ENCODE peak calls at places on chromosome 22, in five cellular contexts. E is A549, U is AG04450, Y is upper lobe of right lung, H is colonic mucosa. R is an unnamed sample.
A peak's percentile ranks its signal among the peaks of the same experiment; 100 is the strongest.

GRCh38 chr22:27719535-27720227 is 81.9 kb downstream of the MN1 start:
- DNase-seq in E (no peak), U (no peak), H (peak; percentile 29), Y (peak; percentile 42), R (peak; percentile 100)

GRCh38 chr22:29348956-29349355 is 33.5 kb upstream of the RASL10A start:
- DNase-seq in Y (no peak), U (no peak), H (no peak), E (no peak), R (peak; percentile 54)

GRCh38 chr22:39427751-39428596 is 28.4 kb downstream of the TAB1 start:
- DNase-seq in H (no peak), U (no peak), E (no peak), Y (no peak), R (no peak)

GRCh38 chr22:49207008-49207775 is 620.5 kb downstream of the BRD1 start:
- DNase-seq in U (no peak), H (no peak), Y (peak; percentile 47), E (no peak), R (no peak)

GRCh38 chr22:20291604-20292063 is 23.5 kb upstream of the RTN4R start:
- DNase-seq in U (no peak), H (no peak), E (no peak), Y (no peak), R (no peak)

GRCh38 chr22:40176921-40177737 is 596 bp upstream of the TNRC6B start:
- DNase-seq in U (no peak), H (peak; percentile 77), Y (no peak), E (no peak), R (peak; percentile 40)

GRCh38 chr22:43922123-43922522 is 1.5 kb upstream of the PNPLA3 start:
- DNase-seq in H (no peak), E (no peak), Y (no peak), U (no peak), R (no peak)

GRCh38 chr22:41048791-41049717 is 43.3 kb upstream of the EP300 start:
- DNase-seq in U (peak; percentile 59), E (no peak), Y (peak; percentile 76), H (peak; percentile 52), R (no peak)

GRCh38 chr22:27850000-27850465 is 48.5 kb upstream of the MN1 start:
- DNase-seq in H (no peak), U (no peak), Y (no peak), E (no peak), R (no peak)

GRCh38 chr22:33555814-33556522 is 364.3 kb downstream of the LARGE1 start:
- DNase-seq in Y (no peak), H (no peak), E (no peak), U (no peak), R (no peak)

GRCh38 chr22:20546541-20546950 is 39.1 kb downstream of the MED15 start:
- DNase-seq in H (no peak), E (no peak), U (no peak), Y (no peak), R (no peak)

GRCh38 chr22:50150161-50151129 is 20.1 kb upstream of the PANX2 start:
- DNase-seq in U (no peak), H (no peak), Y (no peak), E (no peak), R (no peak)

GRCh38 chr22:50473855-50474671 is 772 bp downstream of the SBF1 start:
- DNase-seq in H (peak; percentile 47), U (peak; percentile 20), Y (peak; percentile 79), E (no peak), R (no peak)

DNA sequence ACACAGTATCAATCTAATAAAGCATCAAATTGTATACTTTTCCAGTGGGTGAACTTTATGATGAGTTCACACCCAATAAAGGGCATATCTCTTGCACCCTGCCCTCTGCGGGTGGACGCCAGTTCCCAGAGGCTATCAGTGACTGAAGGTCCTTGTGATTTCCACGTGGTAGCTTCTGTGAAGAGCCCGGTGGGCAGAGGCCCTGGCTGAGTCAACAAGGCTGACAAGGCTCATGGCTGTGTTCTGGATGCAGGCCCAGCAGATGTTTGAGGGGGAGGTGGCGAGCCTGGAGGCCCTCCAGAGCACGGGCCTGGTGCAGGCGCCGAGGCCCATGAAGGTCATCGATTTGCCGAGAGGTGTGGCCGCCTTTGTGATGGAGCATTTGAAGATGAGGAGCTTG is 71.4 kb downstream of the PIWIL3 start:
- DNase-seq in E (no peak), H (peak; percentile 28), Y (no peak), U (peak; percentile 27), R (no peak)
- H3K27ac ChIP-seq in E (no peak overlapping the region), H (no peak overlapping the region), Y (no peak overlapping the region), U (no peak overlapping the region), R (no peak overlapping the region)

GRCh38 chr22:31488988-31489617 is 539 bp downstream of the EIF4ENIF1 start:
- DNase-seq in Y (peak; percentile 74), H (peak; percentile 45), U (no peak), E (no peak), R (no peak)

GRCh38 chr22:31486951-31487350 is 2.7 kb downstream of the EIF4ENIF1 start:
- DNase-seq in U (no peak), E (no peak), H (no peak), Y (no peak), R (no peak)

GRCh38 chr22:31490496-31490925 is 869 bp upstream of the EIF4ENIF1 start:
- DNase-seq in E (peak; percentile 37), H (peak; percentile 66), Y (peak; percentile 72), U (peak; percentile 36), R (peak; percentile 2)

GRCh38 chr22:31489632-31490495 is at the start of gene EIF4ENIF1:
- DNase-seq in U (peak; percentile 45), Y (peak; percentile 94), H (peak; percentile 88), E (peak; percentile 62), R (peak; percentile 16)

DNA sequence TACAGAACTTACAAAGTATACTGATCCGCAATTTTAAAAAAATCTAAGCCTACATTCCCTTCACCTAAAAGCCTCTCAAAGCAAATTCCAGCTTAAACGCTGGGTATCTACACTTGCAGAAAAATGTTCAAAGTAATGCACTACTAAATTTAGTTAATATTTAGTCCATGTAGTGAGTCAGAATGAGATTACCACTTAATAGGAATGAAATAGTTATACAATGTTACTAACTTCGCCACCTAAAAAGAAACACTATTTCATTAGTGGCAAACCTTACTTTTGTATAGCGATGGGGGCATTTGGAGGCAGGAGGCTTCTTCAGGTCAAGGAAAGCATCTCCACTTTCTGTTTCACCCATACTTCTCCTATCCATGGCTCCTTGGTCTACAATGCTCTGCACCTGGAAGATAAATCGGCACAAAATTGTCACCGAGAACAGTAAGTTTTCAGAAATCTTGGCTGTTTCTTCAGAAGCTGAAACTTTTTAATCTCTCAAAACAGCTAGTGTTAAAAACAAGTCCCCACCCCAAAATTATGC is 1.2 kb downstream of the EIF4ENIF1 start:
- DNase-seq in H (no peak), U (no peak), E (no peak), Y (no peak), R (no peak)
- H3K27ac ChIP-seq in H (peak overlapping the region; percentile 54), U (no peak overlapping the region), E (peak overlapping the region; percentile 97), Y (peak overlapping the region; percentile 82), R (peak overlapping the region; percentile 77)

GRCh38 chr22:46612904-46613605 is 7.1 kb upstream of the GRAMD4 start:
- DNase-seq in U (no peak), H (peak; percentile 69), Y (no peak), E (no peak), R (no peak)

GRCh38 chr22:46612341-46612903 is 7.8 kb upstream of the GRAMD4 start:
- DNase-seq in Y (no peak), H (no peak), U (no peak), E (no peak), R (no peak)

GRCh38 chr22:46611189-46611588 is 9.0 kb upstream of the GRAMD4 start:
- DNase-seq in E (no peak), H (no peak), U (no peak), Y (no peak), R (no peak)

GRCh38 chr22:46614070-46614931 is 5.9 kb upstream of the GRAMD4 start:
- DNase-seq in H (no peak), E (no peak), U (no peak), Y (no peak), R (no peak)

GRCh38 chr22:46613606-46613997 is 6.6 kb upstream of the GRAMD4 start:
- DNase-seq in Y (no peak), E (no peak), H (no peak), U (no peak), R (no peak)
- H3K27ac ChIP-seq in Y (peak overlapping the region; percentile 42), E (no peak overlapping the region), H (no peak overlapping the region), U (no peak overlapping the region), R (no peak overlapping the region)

GRCh38 chr22:46673205-46673604 is 53.0 kb downstream of the GRAMD4 start:
- DNase-seq in E (no peak), H (no peak), Y (no peak), U (no peak), R (no peak)
- H3K27ac ChIP-seq in E (no peak overlapping the region), H (no peak overlapping the region), Y (no peak overlapping the region), U (no peak overlapping the region), R (no peak overlapping the region)

GRCh38 chr22:38270091-38270972 is 2.5 kb downstream of the TMEM184B start:
- DNase-seq in U (no peak), E (no peak), H (no peak), Y (no peak), R (no peak)

GRCh38 chr22:38269466-38269865 is 3.3 kb downstream of the TMEM184B start:
- DNase-seq in U (no peak), H (no peak), Y (no peak), E (no peak), R (no peak)

GRCh38 chr22:38264322-38264843 is 8.4 kb downstream of the TMEM184B start:
- DNase-seq in E (no peak), H (no peak), U (no peak), Y (no peak), R (no peak)

GRCh38 chr22:38266120-38266519 is 6.7 kb downstream of the TMEM184B start:
- DNase-seq in U (no peak), E (no peak), Y (no peak), H (no peak), R (no peak)

DNA sequence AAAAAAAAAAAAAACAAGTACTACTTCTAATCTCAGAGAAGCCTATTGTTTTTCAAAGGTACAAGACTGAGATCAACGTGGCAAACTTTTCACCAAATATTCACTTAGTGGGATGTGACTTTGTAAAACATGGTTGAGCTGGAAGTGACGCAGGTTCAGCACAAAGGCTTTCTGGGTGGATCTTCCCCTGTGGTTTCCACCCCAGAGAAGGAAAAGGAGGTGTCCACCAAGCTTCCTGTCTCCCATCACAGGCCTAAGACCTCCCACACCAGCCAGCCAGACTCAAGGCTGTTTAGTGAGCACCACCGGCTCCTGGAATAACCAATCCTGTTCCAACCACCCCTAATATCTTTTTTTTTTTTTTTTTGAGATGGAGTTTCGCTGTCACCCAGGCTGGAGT is 5.7 kb downstream of the TMEM184B start:
- DNase-seq in Y (no peak), U (no peak), E (no peak), H (no peak), R (no peak)
- H3K27ac ChIP-seq in Y (peak overlapping the region; percentile 52), U (no peak overlapping the region), E (no peak overlapping the region), H (no peak overlapping the region), R (no peak overlapping the region)

GRCh38 chr22:37146507-37147180 is 3.1 kb downstream of the IL2RB start:
- DNase-seq in Y (no peak), U (no peak), H (no peak), E (no peak), R (no peak)

GRCh38 chr22:37147186-37147990 is 2.3 kb downstream of the IL2RB start:
- DNase-seq in Y (no peak), E (no peak), U (no peak), H (no peak), R (no peak)

GRCh38 chr22:37148742-37149665 is 712 bp downstream of the IL2RB start:
- DNase-seq in Y (no peak), E (no peak), U (no peak), H (no peak), R (no peak)

GRCh38 chr22:37145415-37146385 is 4.0 kb downstream of the IL2RB start:
- DNase-seq in E (no peak), H (no peak), U (no peak), Y (no peak), R (no peak)

GRCh38 chr22:37148031-37148651 is 1.6 kb downstream of the IL2RB start:
- DNase-seq in Y (no peak), U (no peak), E (no peak), H (no peak), R (no peak)
- H3K27ac ChIP-seq in Y (no peak overlapping the region), U (no peak overlapping the region), E (no peak overlapping the region), H (no peak overlapping the region), R (no peak overlapping the region)

R was measured in epithelial cell of prostate.